ENCODE peak calls at places on chromosomes 1 and 21, in nine cellular contexts. A is PC-3; V is effector memory CD8-positive, alpha-beta T cell; R is lower lobe of right lung; W is K562; Z is activated CD8-positive, alpha-beta T cell treated with anti-CD3 and anti-CD28 coated beads, Interleukin-2, amount 10 ng/mL, durations not matched to agents 7 days and 5 days; E is activated CD4-positive, alpha-beta T cell treated with anti-CD3 and anti-CD28 coated beads for 36 hours; P is stimulated activated naive CD8-positive, alpha-beta T cell treated with anti-CD3 and anti-CD28 coated beads, Interleukin-15, amount 100 ng/mL, for 72 hours; S is foreskin keratinocyte. Q is an unnamed sample.

GRCh38 chr21:33308586-33309490 is 15.9 kb upstream of the IFNAR1 start:
- ATAC-seq in A (no peak), V (peak; percentile 29), R (no peak), W (peak; percentile 52), Z (no peak), E (no peak), P (no peak), S (no peak), Q (no peak)

GRCh38 chr1:201882665-201883132 is 6.0 kb upstream of the SHISA4 start:
- ATAC-seq in A (peak; percentile 75), V (peak; percentile 55), R (peak; percentile 71), W (peak; percentile 34), Z (no peak), E (peak; percentile 50), P (peak; percentile 21), S (peak; percentile 87), Q (peak; percentile 38)

GRCh38 chr1:14304381-14304865 is 294.1 kb upstream of the KAZN start:
- ATAC-seq in A (no peak), V (no peak), R (peak; percentile 48), W (no peak), Z (no peak), E (no peak), P (no peak), S (no peak), Q (no peak)

GRCh38 chr1:217393901-217394300 is 237.0 kb downstream of the GPATCH2 start:
- ATAC-seq in A (peak; percentile 86), V (no peak), R (no peak), W (no peak), Z (no peak), E (no peak), P (no peak), S (no peak), Q (peak; percentile 77)

GRCh38 chr21:26377111-26377694 is 195.9 kb downstream of the CYYR1 start:
- ATAC-seq in A (peak; percentile 40), V (no peak), R (no peak), W (no peak), Z (no peak), E (no peak), P (no peak), S (peak; percentile 76), Q (no peak)

GRCh38 chr1:154433161-154433681 is 28.1 kb downstream of the IL6R start:
- ATAC-seq in A (peak; percentile 66), V (no peak), R (peak; percentile 54), W (no peak), Z (peak; percentile 24), E (peak; percentile 38), P (peak; percentile 47), S (peak; percentile 69), Q (no peak)

GRCh38 chr1:67058242-67058641 is 4.3 kb upstream of the SLC35D1 start:
- ATAC-seq in A (no peak), V (no peak), R (no peak), W (no peak), Z (no peak), E (no peak), P (no peak), S (no peak), Q (no peak)

GRCh38 chr1:64469614-64469976 is 334 bp upstream of the CACHD1 start:
- ATAC-seq in A (peak; percentile 16), V (no peak), R (peak; percentile 21), W (no peak), Z (peak; percentile 1), E (no peak), P (peak; percentile 15), S (peak; percentile 1), Q (peak; percentile 5)

GRCh38 chr21:41715649-41716321 is 51.1 kb downstream of the RIPK4 start:
- ATAC-seq in A (peak; percentile 59), V (no peak), R (no peak), W (no peak), Z (no peak), E (no peak), P (no peak), S (peak; percentile 88), Q (no peak)

Q was measured in SK-N-SH treated with all-trans-retinoic acid at 6 μM for 48 hours.